ENCODE peak calls at places on chromosomes 12 and 14, in four cellular contexts. Z is GM12878, A is K562, W is WTC11. N is an unnamed sample.
A peak's percentile ranks its signal among the peaks of the same experiment; 100 is the strongest.

GRCh38 chr14:92582706-92583452 is 69.3 kb downstream of the RIN3 start:
- DNase-seq in Z (peak; percentile 81), A (no peak), W (no peak), N (no peak)

GRCh38 chr14:51517116-51517515 is 134.6 kb upstream of the FRMD6 start:
- DNase-seq in A (no peak), W (no peak), Z (no peak), N (no peak)

GRCh38 chr12:31005944-31006361 is 67.7 kb upstream of the DDX11 start:
- DNase-seq in A (no peak), W (peak; percentile 3), Z (no peak), N (peak; percentile 6)

GRCh38 chr12:72276212-72276865 is 4.2 kb downstream of the TRHDE start:
- DNase-seq in Z (no peak), A (no peak), W (no peak), N (no peak)

GRCh38 chr14:93092606-93093556 is 22.8 kb downstream of the ITPK1 start:
- DNase-seq in Z (no peak), W (no peak), A (no peak), N (no peak)

GRCh38 chr12:71230542-71230941 is 72.7 kb upstream of the TSPAN8 start:
- DNase-seq in W (no peak), Z (no peak), A (no peak), N (no peak)

GRCh38 chr12:30774599-30774998 is 19.8 kb upstream of the CAPRIN2 start:
- DNase-seq in W (no peak), A (no peak), Z (no peak), N (no peak)

GRCh38 chr12:39581592-39581991 is 38.0 kb downstream of the ABCD2 start:
- DNase-seq in Z (no peak), W (no peak), A (no peak), N (no peak)

GRCh38 chr12:93552427-93552826 is 20.0 kb upstream of the SOCS2 start:
- DNase-seq in Z (no peak), W (no peak), A (no peak), N (no peak)

GRCh38 chr12:5780536-5780935 is 164.5 kb downstream of the ANO2 start:
- DNase-seq in W (no peak), Z (no peak), A (no peak), N (no peak)

GRCh38 chr14:98167702-98168101 is 1104.3 kb downstream of the BCL11B start:
- DNase-seq in A (no peak), Z (no peak), W (no peak), N (no peak)

GRCh38 chr12:95976416-95976832 is 19.7 kb downstream of the HAL start:
- DNase-seq in Z (no peak), A (no peak), W (no peak), N (no peak)

GRCh38 chr14:54867011-54867410 is 35.6 kb downstream of the GCH1 start:
- DNase-seq in W (no peak), A (no peak), Z (no peak), N (peak; percentile 45)

GRCh38 chr14:106141242-106142220 is 615.1 kb downstream of the TMEM121 start:
- DNase-seq in Z (no peak), W (no peak), A (peak; percentile 14), N (peak; percentile 20)

GRCh38 chr14:61388976-61389576 is 67.7 kb downstream of the PRKCH start:
- DNase-seq in Z (no peak), A (no peak), W (no peak), N (no peak)

GRCh38 chr14:80390911-80391310 is 179.6 kb upstream of the DIO2 start:
- DNase-seq in W (no peak), Z (no peak), A (no peak), N (no peak)

GRCh38 chr14:104137297-104138097 is 890 bp upstream of the KIF26A start:
- DNase-seq in W (peak; percentile 79), A (peak; percentile 32), Z (no peak), N (peak; percentile 92)

GRCh38 chr14:75198291-75198933 is 22.0 kb upstream of the TMED10 start:
- DNase-seq in A (no peak), W (no peak), Z (no peak), N (peak; percentile 42)

GRCh38 chr14:36580856-36581831 is 1.3 kb downstream of the NKX2-8 start:
- DNase-seq in W (peak; percentile 61), Z (no peak), A (no peak), N (peak; percentile 43)

GRCh38 chr12:103561174-103561573 is 25.9 kb upstream of the STAB2 start:
- DNase-seq in A (no peak), W (no peak), Z (no peak), N (no peak)

GRCh38 chr14:96497586-96497985 is 4.6 kb upstream of the PAPOLA start:
- DNase-seq in W (no peak), A (no peak), Z (no peak), N (no peak)

GRCh38 chr12:92947589-92948215 is 18.6 kb upstream of the EEA1 start:
- DNase-seq in W (no peak), Z (no peak), A (no peak), N (no peak)

GRCh38 chr14:25121342-25122129 is 71.6 kb upstream of the STXBP6 start:
- DNase-seq in W (no peak), A (no peak), Z (no peak), N (no peak)

GRCh38 chr14:58082491-58083098 is 69.4 kb downstream of the ARMH4 start:
- DNase-seq in Z (no peak), W (no peak), A (peak; percentile 18), N (no peak)

GRCh38 chr12:63040526-63041220 is 105.7 kb upstream of the PPM1H start:
- DNase-seq in W (no peak), A (no peak), Z (no peak), N (no peak)

GRCh38 chr12:93743999-93744689 is 67.0 kb downstream of the CRADD start:
- DNase-seq in Z (no peak), A (no peak), W (no peak), N (no peak)

GRCh38 chr12:88334271-88334670 is 192.2 kb downstream of the TMTC3 start:
- DNase-seq in A (no peak), W (peak; percentile 9), Z (peak; percentile 15), N (no peak)

GRCh38 chr12:94650143-94651056 is at the start of gene TMCC3:
- DNase-seq in Z (no peak), W (peak; percentile 48), A (no peak), N (peak; percentile 87)

GRCh38 chr14:104141621-104142091 is 3.3 kb downstream of the KIF26A start:
- DNase-seq in A (no peak), W (peak; percentile 6), Z (no peak), N (peak; percentile 10)

GRCh38 chr12:12837025-12837872 is 24.1 kb downstream of the DDX47 start:
- DNase-seq in Z (no peak), W (peak; percentile 16), A (peak; percentile 48), N (peak; percentile 66)

GRCh38 chr14:36111822-36112583 is 64.5 kb downstream of the PTCSC3 start:
- DNase-seq in A (no peak), Z (no peak), W (no peak), N (no peak)

GRCh38 chr12:12975322-12976077 is 23.5 kb upstream of the GPRC5D start:
- DNase-seq in Z (no peak), W (peak; percentile 62), A (peak; percentile 32), N (peak; percentile 12)

GRCh38 chr14:105891631-105892452 is 365.5 kb downstream of the TMEM121 start:
- DNase-seq in A (peak; percentile 2), W (peak; percentile 3), Z (no peak), N (no peak)

GRCh38 chr12:116551952-116552749 is 7.0 kb upstream of the MAP1LC3B2 start:
- DNase-seq in W (no peak), Z (no peak), A (peak; percentile 42), N (no peak)
- TF ChIP-seq USF1 in W (no peak), Z (no peak), A (no peak), N (no peak)

DNA sequence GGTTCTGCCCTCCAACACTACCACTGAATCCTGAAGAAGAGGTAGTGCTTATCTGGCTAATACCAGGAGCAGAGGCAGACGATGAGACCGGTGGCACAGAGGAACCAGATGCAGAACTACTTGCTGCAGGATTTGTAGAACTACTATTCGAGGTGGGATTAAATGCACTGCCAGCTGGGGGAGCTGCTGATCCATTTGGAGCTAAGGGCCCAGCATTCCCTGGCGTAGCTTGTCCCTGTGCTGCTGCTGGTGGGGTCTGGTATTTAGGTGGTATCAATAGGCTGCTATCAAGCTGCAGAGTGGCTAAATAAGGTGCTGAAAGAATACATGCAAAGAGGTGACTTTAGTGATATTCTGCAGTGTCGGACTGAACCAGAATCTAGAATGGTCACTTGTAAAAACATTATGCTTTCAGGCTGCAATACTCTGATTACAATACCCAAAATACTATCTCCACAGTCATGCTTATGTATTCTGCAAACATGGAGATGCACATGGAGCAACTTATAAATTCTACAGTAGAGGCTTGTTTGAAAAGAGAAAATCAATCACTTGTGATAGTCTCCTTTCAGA is 294.2 kb downstream of the MED13L start:
- DNase-seq in A (peak; percentile 14), Z (no peak), W (peak; percentile 73), N (no peak)
- TF ChIP-seq USF1 in A (no peak), Z (no peak), W (no peak), N (no peak)

GRCh38 chr14:99552572-99553216 is 51.3 kb downstream of the CCDC85C start:
- DNase-seq in W (no peak), A (no peak), Z (no peak), N (no peak)

GRCh38 chr14:99550387-99550992 is 53.5 kb downstream of the CCDC85C start:
- DNase-seq in A (no peak), Z (no peak), W (no peak), N (no peak)

GRCh38 chr14:99549684-99550083 is 54.3 kb downstream of the CCDC85C start:
- DNase-seq in A (no peak), Z (no peak), W (no peak), N (no peak)

GRCh38 chr14:99552021-99552553 is 51.9 kb downstream of the CCDC85C start:
- DNase-seq in W (no peak), A (no peak), Z (no peak), N (no peak)

DNA sequence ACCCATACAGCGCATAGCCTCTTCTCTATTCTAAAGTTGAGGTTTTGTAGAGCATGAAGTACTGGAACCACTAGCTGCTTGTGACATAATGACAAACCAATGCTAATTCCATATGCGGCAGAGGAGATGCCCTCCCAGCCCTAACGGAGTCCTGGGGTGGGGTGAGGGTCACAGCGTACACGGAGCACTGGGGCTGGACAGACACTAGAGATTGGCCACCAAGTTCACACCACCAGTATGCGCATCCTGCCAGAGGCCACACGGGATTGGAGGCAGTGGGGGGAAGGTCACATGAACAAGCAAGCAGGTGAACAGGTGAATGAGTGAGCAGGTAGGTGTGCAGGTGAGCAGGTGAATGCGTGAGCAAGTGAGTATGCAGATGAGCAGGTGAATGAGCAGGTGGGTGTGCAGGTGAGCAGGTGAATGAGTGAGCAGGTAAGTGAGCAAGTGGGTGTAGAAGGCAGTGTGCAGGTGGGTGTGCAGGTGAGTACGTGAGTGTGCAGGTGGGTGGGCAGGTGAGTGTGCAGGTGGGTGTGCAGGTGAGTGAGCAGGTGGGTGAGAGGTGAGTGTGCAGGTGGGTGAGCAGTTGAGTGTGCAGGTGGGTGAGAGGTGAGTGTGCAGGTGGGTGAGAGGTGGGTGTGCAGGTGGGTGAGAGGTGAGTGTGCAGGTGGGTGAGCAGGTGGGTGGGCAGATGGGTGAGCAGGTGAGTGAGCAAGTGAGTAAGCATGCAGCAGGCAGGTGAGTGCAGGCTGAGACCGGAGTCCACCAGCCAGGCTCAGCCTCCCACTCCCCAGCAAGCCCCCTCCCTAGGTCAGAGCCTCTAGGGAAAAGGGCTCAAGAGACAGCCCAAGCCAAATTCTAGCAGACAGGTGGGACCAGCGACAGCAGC is 52.7 kb downstream of the CCDC85C start:
- DNase-seq in A (no peak), W (no peak), Z (no peak), N (no peak)
- TF ChIP-seq USF1 in A (no peak), W (no peak), Z (no peak), N (no peak)

DNA sequence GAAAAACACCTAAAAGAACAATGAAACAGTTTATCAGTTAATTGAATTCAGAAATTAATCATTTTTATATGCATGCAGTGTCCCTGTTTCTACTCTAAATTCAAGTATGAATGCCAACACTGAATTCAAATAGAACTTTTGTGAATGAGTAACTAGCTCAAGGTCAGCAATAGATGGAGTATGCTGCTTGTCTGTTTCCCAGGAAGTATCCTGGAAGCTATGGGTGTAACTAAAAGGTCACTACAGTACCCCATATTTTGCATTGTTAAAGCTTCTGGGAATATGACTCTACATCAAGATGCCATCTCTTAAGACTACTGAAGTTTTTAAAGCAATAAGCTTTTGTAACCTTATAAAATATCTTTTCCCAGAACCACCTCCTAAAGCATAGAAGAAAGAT is 681.4 kb upstream of the FBXO33 start:
- DNase-seq in W (no peak), Z (no peak), A (no peak), N (no peak)
- TF ChIP-seq USF1 in W (no peak), Z (no peak), A (no peak), N (no peak)

N was measured in SK-N-SH.